ENCODE peak calls at places on chromosomes 3 and 15, in five cellular contexts. V is upper lobe of right lung, A is brain microvascular endothelial cell, M is PC-9, Y is hepatocyte. I is an unnamed sample.

GRCh38 chr3:55487376-55488241 is 503 bp upstream of the WNT5A start:
- DNase-seq in V (peak), M (peak), A (peak), Y (peak), I (no peak)

GRCh38 chr15:49456166-49456565 is 33.1 kb downstream of the FGF7 start:
- DNase-seq in A (no peak), V (no peak), M (no peak), Y (no peak), I (no peak)

GRCh38 chr3:81998139-81998755 is 236.8 kb upstream of the GBE1 start:
- DNase-seq in A (peak), V (no peak), M (no peak), Y (peak), I (no peak)

GRCh38 chr3:195548496-195548895 is 5.4 kb upstream of the PPP1R2 start:
- DNase-seq in V (no peak), Y (no peak), M (no peak), A (no peak), I (no peak)

GRCh38 chr15:31292391-31293020 is 34.1 kb upstream of the KLF13 start:
- DNase-seq in A (no peak), M (no peak), V (no peak), Y (no peak), I (no peak)

GRCh38 chr15:85331666-85332261 is 48.6 kb upstream of the AKAP13 start:
- DNase-seq in V (no peak), M (no peak), A (no peak), Y (no peak), I (no peak)

GRCh38 chr3:98188553-98188952 is 22.1 kb downstream of the OR5H15 start:
- DNase-seq in V (no peak), A (no peak), Y (peak), M (no peak), I (no peak)

GRCh38 chr3:14545251-14545635 is 5.1 kb upstream of the GRIP2 start:
- DNase-seq in A (no peak), Y (no peak), V (no peak), M (no peak), I (no peak)

GRCh38 chr3:174062923-174063322 is 665.4 kb downstream of the NLGN1 start:
- DNase-seq in Y (no peak), A (no peak), M (no peak), V (no peak), I (no peak)

GRCh38 chr15:72271895-72272212 is 500 bp downstream of the PARP6 start:
- DNase-seq in A (peak), M (no peak), V (no peak), Y (peak), I (no peak)

GRCh38 chr15:67731112-67731761 is 94.1 kb upstream of the SKOR1 start:
- DNase-seq in A (no peak), V (no peak), M (peak), Y (no peak), I (no peak)

GRCh38 chr3:40504636-40505430 is 1.0 kb upstream of the ZNF620 start:
- DNase-seq in A (peak), V (no peak), Y (peak), M (peak), I (no peak)

GRCh38 chr15:67019069-67019468 is 46.3 kb upstream of the SMAD3 start:
- DNase-seq in Y (no peak), A (no peak), M (no peak), V (no peak), I (no peak)

GRCh38 chr3:129482721-129483120 is 42.7 kb downstream of the IFT122 start:
- DNase-seq in V (no peak), Y (no peak), M (no peak), A (no peak), I (peak)

GRCh38 chr3:184325715-184326114 is 11.3 kb downstream of the EIF4G1 start:
- DNase-seq in Y (no peak), A (no peak), V (no peak), M (no peak), I (peak)

GRCh38 chr3:148727242-148727641 is 29.5 kb downstream of the AGTR1 start:
- DNase-seq in A (no peak), V (no peak), M (peak), Y (peak), I (peak)

GRCh38 chr3:150830745-150831144 is 67.8 kb upstream of the SIAH2 start:
- DNase-seq in M (no peak), A (no peak), Y (no peak), V (no peak), I (no peak)

GRCh38 chr3:105957722-105958121 is 88.9 kb upstream of the CBLB start:
- DNase-seq in V (no peak), Y (no peak), A (peak), M (no peak), I (no peak)

GRCh38 chr15:28049594-28049993 is 49.5 kb downstream of the OCA2 start:
- DNase-seq in Y (no peak), V (no peak), M (no peak), A (no peak), I (no peak)

GRCh38 chr15:91214675-91215590 is 114.9 kb downstream of the SV2B start:
- DNase-seq in Y (no peak), A (no peak), M (no peak), V (no peak), I (no peak)

GRCh38 chr3:169668957-169669681 is 5.6 kb upstream of the MECOM start:
- DNase-seq in Y (peak), V (peak), M (peak), A (peak), I (peak)

GRCh38 chr15:25172691-25173090 is 217.9 kb downstream of the SNRPN start:
- DNase-seq in M (no peak), Y (no peak), A (no peak), V (no peak), I (no peak)

GRCh38 chr3:99693636-99694035 is 55.2 kb downstream of the COL8A1 start:
- DNase-seq in A (no peak), V (no peak), Y (no peak), M (no peak), I (no peak)

GRCh38 chr15:70604671-70605070 is 158.7 kb downstream of the UACA start:
- DNase-seq in V (no peak), A (no peak), Y (peak), M (no peak), I (no peak)

GRCh38 chr3:99176169-99176964 is 274.9 kb upstream of the DCBLD2 start:
- DNase-seq in M (no peak), Y (no peak), A (no peak), V (no peak), I (no peak)

GRCh38 chr3:117444175-117444574 is 734.6 kb downstream of the TUSC7 start:
- DNase-seq in V (no peak), M (no peak), Y (no peak), A (no peak), I (no peak)

GRCh38 chr15:87369269-87369668 is 887.3 kb downstream of the NTRK3 start:
- DNase-seq in V (no peak), M (peak), A (peak), Y (no peak), I (no peak)

GRCh38 chr15:48507416-48508065 is 138.0 kb downstream of the FBN1 start:
- DNase-seq in V (no peak), Y (peak), A (peak), M (peak), I (peak)

GRCh38 chr3:51975857-51976549 is 1.1 kb downstream of the ABHD14A start:
- DNase-seq in M (no peak), V (peak), Y (peak), A (peak), I (peak)

GRCh38 chr15:41888662-41889253 is 5.1 kb downstream of the SPTBN5 start:
- DNase-seq in Y (no peak), M (no peak), A (no peak), V (no peak), I (peak)

GRCh38 chr15:75156306-75157215 is 45.1 kb upstream of the C15orf39 start:
- DNase-seq in Y (no peak), V (peak), A (no peak), M (peak), I (no peak)

GRCh38 chr3:133742351-133743091 is 3.7 kb upstream of the TF start:
- DNase-seq in V (no peak), M (peak), A (peak), Y (no peak), I (no peak)

GRCh38 chr3:183310936-183311335 is 57.9 kb downstream of the B3GNT5 start:
- DNase-seq in A (no peak), V (no peak), Y (no peak), M (no peak), I (no peak)

GRCh38 chr15:44584162-44584749 is 47.3 kb downstream of the EIF3J start:
- DNase-seq in Y (peak), V (peak), M (peak), A (no peak), I (peak)

GRCh38 chr3:76203578-76203977 is 418.2 kb upstream of the ZNF717 start:
- DNase-seq in A (no peak), V (no peak), M (peak), Y (no peak), I (no peak)

GRCh38 chr15:49155834-49156627 is 632 bp upstream of the COPS2 start:
- DNase-seq in M (no peak), Y (peak), V (no peak), A (peak), I (peak)

GRCh38 chr3:46778101-46778500 is 60.4 kb upstream of the PRSS50 start:
- DNase-seq in Y (no peak), M (no peak), A (no peak), V (no peak), I (no peak)
- TF ChIP-seq CTCF in Y (no peak), M (no peak), A (no peak), V (no peak), I (no peak)

DNA sequence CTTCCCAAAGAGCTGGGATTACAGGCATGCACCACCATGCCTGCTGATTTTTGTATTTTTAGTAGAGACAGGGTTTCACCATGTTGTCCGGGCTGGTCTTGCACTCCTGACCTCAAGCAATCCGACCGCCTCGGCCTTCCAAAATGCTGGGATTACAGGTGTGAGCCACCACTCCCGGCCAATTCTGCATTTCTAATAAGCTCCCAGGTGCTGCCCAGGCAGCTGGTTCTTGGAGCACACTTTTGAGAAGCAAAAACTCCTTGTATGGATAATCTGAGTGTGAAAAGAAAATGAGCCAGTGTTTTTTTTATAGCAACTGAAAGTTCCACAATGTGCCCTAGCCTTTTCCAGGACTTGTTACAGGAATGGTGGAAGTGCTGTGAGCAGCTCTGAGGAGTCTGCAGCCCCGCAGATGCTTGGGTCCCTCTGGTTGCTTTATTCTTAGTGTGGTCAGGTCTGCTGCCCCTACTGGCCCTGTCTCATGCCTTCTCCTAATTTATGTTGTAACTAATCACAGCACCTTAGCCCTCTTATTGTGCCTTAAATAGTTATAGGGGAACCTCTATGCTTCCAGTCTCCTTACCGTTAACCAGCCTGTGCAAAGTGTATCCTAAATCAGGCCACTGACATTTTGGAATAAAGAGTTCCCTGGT is 13.5 kb upstream of the KCNAB1 start:
- DNase-seq in Y (no peak), M (no peak), A (no peak), V (no peak), I (no peak)
- TF ChIP-seq CTCF in Y (no peak), M (no peak), A (peak), V (no peak), I (no peak)

GRCh38 chr15:35293353-35294130 is 208.4 kb upstream of the NANOGP8 start:
- DNase-seq in A (peak), V (no peak), Y (peak), M (peak), I (no peak)
- TF ChIP-seq CTCF in A (peak), V (no peak), Y (peak), M (peak), I (no peak)

GRCh38 chr15:100867476-100867875 is 12.2 kb upstream of the ALDH1A3 start:
- DNase-seq in A (no peak), M (no peak), V (no peak), Y (no peak), I (no peak)

GRCh38 chr15:100873029-100873677 is 6.5 kb upstream of the ALDH1A3 start:
- DNase-seq in A (peak), Y (peak), M (peak), V (no peak), I (peak)

GRCh38 chr15:100866386-100867330 is 13.0 kb upstream of the ALDH1A3 start:
- DNase-seq in A (no peak), M (no peak), Y (no peak), V (no peak), I (no peak)

GRCh38 chr15:100863406-100864198 is 16.0 kb upstream of the ALDH1A3 start:
- DNase-seq in V (no peak), Y (no peak), A (no peak), M (no peak), I (no peak)

DNA sequence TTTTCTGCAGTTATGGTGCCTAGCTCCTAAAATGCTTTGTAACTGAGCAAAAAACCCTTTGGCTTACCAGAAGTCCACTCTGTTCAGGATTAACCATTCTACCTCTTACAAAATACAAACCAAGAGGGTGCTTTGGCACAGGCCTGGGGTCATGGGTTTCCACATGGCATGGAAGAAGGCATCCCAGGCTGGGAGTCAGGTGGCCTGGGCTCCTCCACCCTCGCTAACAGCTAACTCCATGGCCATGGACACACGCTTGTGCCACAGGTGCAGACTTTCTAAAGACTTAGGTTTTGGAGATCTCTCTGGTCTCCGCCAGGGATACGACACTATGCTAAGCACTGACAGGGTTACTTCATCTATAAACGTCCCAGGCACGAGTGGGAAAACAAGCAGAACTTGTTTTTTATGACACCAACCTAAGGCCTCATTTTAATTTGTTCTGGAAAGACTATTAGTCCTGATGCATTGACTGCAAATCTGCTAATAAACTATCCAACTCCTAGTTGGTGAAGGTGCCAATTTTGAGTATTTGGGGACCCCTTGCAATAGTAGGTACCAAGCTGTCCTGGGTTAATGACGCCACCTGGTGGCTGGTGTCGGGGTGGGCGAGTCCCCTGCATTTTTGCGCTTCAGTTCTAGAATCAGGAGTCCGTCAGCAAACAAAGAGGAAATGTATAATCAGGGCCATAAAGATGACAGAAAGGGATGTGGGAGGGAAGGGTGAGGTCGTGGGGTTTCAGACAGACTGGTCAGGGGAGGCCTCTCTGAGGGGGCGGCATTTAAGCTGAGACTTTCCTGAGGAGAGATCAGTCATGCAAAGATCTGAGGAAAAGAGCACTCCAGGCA is 10.3 kb upstream of the ALDH1A3 start:
- DNase-seq in V (no peak), Y (no peak), A (no peak), M (no peak), I (peak)
- TF ChIP-seq CTCF in V (peak), Y (peak), A (peak), M (peak), I (peak)

DNA sequence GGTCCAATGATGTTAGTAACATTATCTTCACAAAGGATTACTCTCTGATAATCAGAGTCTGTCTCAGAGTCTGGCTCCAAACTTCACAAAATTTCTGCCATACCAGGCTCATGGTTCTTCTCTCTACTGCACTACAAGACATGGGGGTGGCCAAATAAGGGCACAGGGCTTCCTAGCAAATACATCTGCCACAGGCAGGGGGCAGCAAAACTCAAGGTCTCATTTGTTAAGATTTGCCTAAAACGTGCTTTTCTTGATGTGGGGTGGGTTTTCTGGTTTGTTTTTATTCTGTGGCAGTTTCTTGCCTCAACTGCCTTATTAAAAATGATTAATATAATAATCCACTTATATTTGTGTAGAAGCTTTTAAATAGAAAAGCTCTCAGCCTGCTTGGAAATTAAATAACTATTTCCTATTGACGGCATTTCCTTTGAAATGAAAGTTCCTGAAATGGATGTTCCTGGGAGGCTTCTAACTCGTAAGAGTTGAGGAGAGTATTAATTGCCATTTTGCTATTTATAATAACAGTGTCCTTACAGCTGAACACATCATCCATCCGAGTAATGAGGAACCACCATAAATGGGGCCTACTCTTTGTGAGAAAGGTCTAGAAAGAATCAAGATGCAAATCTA is 53.8 kb downstream of the SST start:
- DNase-seq in M (peak), A (peak), Y (peak), V (no peak), I (peak)
- TF ChIP-seq CTCF in M (peak), A (peak), Y (peak), V (peak), I (peak)

GRCh38 chr15:79028411-79028964 is 62.1 kb downstream of the RASGRF1 start:
- DNase-seq in M (peak), Y (peak), V (no peak), A (peak), I (peak)
- TF ChIP-seq CTCF in M (peak), Y (peak), V (peak), A (peak), I (peak)

DNA sequence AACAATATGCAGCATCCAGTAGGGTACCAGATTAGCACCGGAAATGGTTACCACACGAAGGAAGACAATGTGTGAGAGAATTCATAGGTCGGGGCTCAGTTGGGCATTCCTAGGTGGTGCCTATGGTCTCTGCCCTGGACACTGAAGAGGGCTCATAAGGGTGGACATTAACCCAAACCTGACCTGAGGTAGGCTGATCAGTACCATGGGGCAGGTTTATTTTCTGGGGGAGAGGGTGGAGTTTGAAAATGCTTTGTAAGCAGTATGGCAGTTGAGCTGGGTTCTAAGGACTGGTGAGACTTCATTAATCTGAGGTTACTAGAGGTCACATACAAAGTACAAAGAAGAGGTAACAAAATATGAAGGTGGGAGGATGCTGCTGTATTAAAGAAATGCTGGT is 68.4 kb downstream of the RPL22L1 start:
- DNase-seq in V (no peak), Y (no peak), M (no peak), A (no peak), I (no peak)
- TF ChIP-seq CTCF in V (no peak), Y (no peak), M (no peak), A (no peak), I (no peak)

GRCh38 chr15:43511012-43511885 is 6.2 kb upstream of the MAP1A start:
- DNase-seq in Y (peak), V (no peak), A (no peak), M (peak), I (peak)
- TF ChIP-seq CTCF in Y (peak), V (no peak), A (peak), M (peak), I (no peak)